ENCODE peak calls at places on chromosome 1, in eight cellular contexts. One of them, this sample, is unnamed.

GRCh38 chr1:201876148-201876547 is 12.6 kb upstream of the SHISA4 start:
- DNase-seq in SK-N-SH: no peak
- DNase-seq in stomach: no peak
- DNase-seq in GM12878: no peak
- DNase-seq in sigmoid colon: no peak
- DNase-seq in A549: no peak
- DNase-seq in ovary: no peak
- DNase-seq in tibial nerve: no peak
- DNase-seq in this sample: no peak

GRCh38 chr1:2015383-2015735 is 3.8 kb upstream of the GABRD start:
- DNase-seq in SK-N-SH: no peak
- DNase-seq in A549: no peak
- DNase-seq in tibial nerve: no peak
- DNase-seq in GM12878: no peak
- DNase-seq in ovary: no peak
- DNase-seq in sigmoid colon: no peak
- DNase-seq in stomach: no peak
- DNase-seq in this sample: no peak

GRCh38 chr1:157363660-157364140 is 188.6 kb downstream of the FCRL5 start:
- DNase-seq in A549: peak
- DNase-seq in GM12878: peak
- DNase-seq in tibial nerve: no peak
- DNase-seq in sigmoid colon: no peak
- DNase-seq in stomach: peak
- DNase-seq in SK-N-SH: peak
- DNase-seq in ovary: no peak
- DNase-seq in this sample: no peak

GRCh38 chr1:204446413-204447111 is 34.9 kb upstream of the PPP1R15B start:
- DNase-seq in sigmoid colon: peak
- DNase-seq in tibial nerve: no peak
- DNase-seq in stomach: peak
- DNase-seq in SK-N-SH: peak
- DNase-seq in ovary: peak
- DNase-seq in A549: peak
- DNase-seq in GM12878: no peak
- DNase-seq in this sample: no peak

GRCh38 chr1:119771016-119771415 is 2.3 kb upstream of the HMGCS2 start:
- DNase-seq in tibial nerve: no peak
- DNase-seq in ovary: no peak
- DNase-seq in SK-N-SH: peak
- DNase-seq in stomach: no peak
- DNase-seq in GM12878: no peak
- DNase-seq in A549: no peak
- DNase-seq in sigmoid colon: no peak
- DNase-seq in this sample: no peak

GRCh38 chr1:160400646-160401486 is 502 bp downstream of the VANGL2 start:
- DNase-seq in ovary: peak
- DNase-seq in tibial nerve: no peak
- DNase-seq in sigmoid colon: no peak
- DNase-seq in SK-N-SH: peak
- DNase-seq in A549: no peak
- DNase-seq in GM12878: no peak
- DNase-seq in stomach: no peak
- DNase-seq in this sample: no peak

GRCh38 chr1:174963547-174964125 is 36.1 kb upstream of the CACYBP start:
- DNase-seq in stomach: no peak
- DNase-seq in sigmoid colon: no peak
- DNase-seq in GM12878: no peak
- DNase-seq in tibial nerve: no peak
- DNase-seq in SK-N-SH: no peak
- DNase-seq in A549: no peak
- DNase-seq in ovary: no peak
- DNase-seq in this sample: no peak

GRCh38 chr1:1371741-1372711 is 3.0 kb downstream of the AURKAIP1 start:
- DNase-seq in tibial nerve: no peak
- DNase-seq in GM12878: no peak
- DNase-seq in SK-N-SH: peak
- DNase-seq in stomach: peak
- DNase-seq in A549: peak
- DNase-seq in sigmoid colon: peak
- DNase-seq in ovary: peak
- DNase-seq in this sample: peak

GRCh38 chr1:52925571-52926005 is 1.5 kb upstream of the SCP2 start:
- DNase-seq in ovary: peak
- DNase-seq in sigmoid colon: no peak
- DNase-seq in stomach: no peak
- DNase-seq in GM12878: no peak
- DNase-seq in tibial nerve: no peak
- DNase-seq in A549: no peak
- DNase-seq in SK-N-SH: no peak
- DNase-seq in this sample: no peak

GRCh38 chr1:21157868-21158267 is 18.8 kb downstream of the EIF4G3 start:
- DNase-seq in tibial nerve: no peak
- DNase-seq in stomach: no peak
- DNase-seq in sigmoid colon: no peak
- DNase-seq in A549: no peak
- DNase-seq in ovary: no peak
- DNase-seq in GM12878: no peak
- DNase-seq in SK-N-SH: no peak
- DNase-seq in this sample: no peak

GRCh38 chr1:116532698-116533424 is 38.0 kb downstream of the CD58 start:
- DNase-seq in stomach: no peak
- DNase-seq in GM12878: no peak
- DNase-seq in ovary: no peak
- DNase-seq in tibial nerve: no peak
- DNase-seq in SK-N-SH: no peak
- DNase-seq in A549: no peak
- DNase-seq in sigmoid colon: no peak
- DNase-seq in this sample: no peak

GRCh38 chr1:86714159-86714558 is 9.8 kb downstream of the SH3GLB1 start:
- DNase-seq in stomach: no peak
- DNase-seq in ovary: no peak
- DNase-seq in GM12878: no peak
- DNase-seq in sigmoid colon: no peak
- DNase-seq in A549: no peak
- DNase-seq in tibial nerve: no peak
- DNase-seq in SK-N-SH: no peak
- DNase-seq in this sample: no peak

GRCh38 chr1:228158690-228159665 is 6.6 kb upstream of the IBA57 start:
- DNase-seq in A549: no peak
- DNase-seq in GM12878: no peak
- DNase-seq in ovary: no peak
- DNase-seq in tibial nerve: no peak
- DNase-seq in SK-N-SH: no peak
- DNase-seq in stomach: no peak
- DNase-seq in sigmoid colon: no peak
- DNase-seq in this sample: no peak

GRCh38 chr1:116133696-116134095 is 22.5 kb downstream of the MAB21L3 start:
- DNase-seq in tibial nerve: no peak
- DNase-seq in SK-N-SH: no peak
- DNase-seq in A549: no peak
- DNase-seq in GM12878: no peak
- DNase-seq in sigmoid colon: no peak
- DNase-seq in ovary: no peak
- DNase-seq in stomach: no peak
- DNase-seq in this sample: no peak

GRCh38 chr1:214658785-214659184 is 55.8 kb downstream of the CENPF start:
- DNase-seq in GM12878: no peak
- DNase-seq in stomach: no peak
- DNase-seq in SK-N-SH: no peak
- DNase-seq in sigmoid colon: no peak
- DNase-seq in tibial nerve: no peak
- DNase-seq in A549: peak
- DNase-seq in ovary: no peak
- DNase-seq in this sample: no peak

GRCh38 chr1:109632671-109633346 is 13.2 kb downstream of the AMPD2 start:
- DNase-seq in ovary: peak
- DNase-seq in SK-N-SH: peak
- DNase-seq in tibial nerve: no peak
- DNase-seq in sigmoid colon: no peak
- DNase-seq in stomach: peak
- DNase-seq in A549: no peak
- DNase-seq in GM12878: no peak
- DNase-seq in this sample: peak

GRCh38 chr1:229432905-229433304 is 989 bp downstream of the ACTA1 start:
- DNase-seq in sigmoid colon: no peak
- DNase-seq in A549: no peak
- DNase-seq in stomach: no peak
- DNase-seq in ovary: no peak
- DNase-seq in SK-N-SH: no peak
- DNase-seq in tibial nerve: no peak
- DNase-seq in GM12878: no peak
- DNase-seq in this sample: no peak

GRCh38 chr1:229428256-229428655 is 5.6 kb downstream of the ACTA1 start:
- DNase-seq in stomach: no peak
- DNase-seq in tibial nerve: no peak
- DNase-seq in ovary: no peak
- DNase-seq in SK-N-SH: no peak
- DNase-seq in GM12878: no peak
- DNase-seq in A549: no peak
- DNase-seq in sigmoid colon: no peak
- DNase-seq in this sample: no peak

GRCh38 chr1:229431270-229432115 is 2.4 kb downstream of the ACTA1 start:
- DNase-seq in tibial nerve: no peak
- DNase-seq in SK-N-SH: no peak
- DNase-seq in sigmoid colon: no peak
- DNase-seq in GM12878: no peak
- DNase-seq in ovary: no peak
- DNase-seq in stomach: no peak
- DNase-seq in A549: no peak
- DNase-seq in this sample: no peak

GRCh38 chr1:229432116-229432461 is 1.8 kb downstream of the ACTA1 start:
- DNase-seq in tibial nerve: no peak
- DNase-seq in SK-N-SH: no peak
- DNase-seq in GM12878: no peak
- DNase-seq in stomach: no peak
- DNase-seq in A549: no peak
- DNase-seq in ovary: no peak
- DNase-seq in sigmoid colon: no peak
- DNase-seq in this sample: no peak

DNA sequence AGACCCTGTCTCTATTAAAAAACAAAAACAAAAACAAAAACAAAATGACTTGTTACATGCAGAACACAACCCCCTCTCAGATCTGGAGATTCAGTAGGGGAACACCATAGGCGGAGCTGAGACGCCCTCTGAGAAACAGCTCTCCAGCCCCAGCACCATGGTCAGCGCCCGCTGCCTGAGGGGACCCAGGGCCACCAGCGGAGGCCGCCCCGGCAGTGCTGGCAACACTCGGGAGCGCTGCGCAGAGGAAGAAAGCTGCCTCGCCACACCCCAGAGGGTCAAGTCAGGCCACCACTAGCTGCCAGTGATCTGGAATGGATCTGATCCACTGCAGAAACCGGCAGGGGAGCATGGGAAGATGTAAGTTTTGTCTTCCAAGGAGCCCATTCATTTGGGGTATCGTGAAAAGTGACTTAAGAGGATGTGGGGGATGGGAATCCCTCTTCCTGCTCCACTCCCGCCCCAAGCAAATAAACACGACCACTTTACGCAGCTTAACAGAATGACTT is 3.1 kb downstream of the ACTA1 start:
- DNase-seq in sigmoid colon: no peak
- DNase-seq in SK-N-SH: no peak
- DNase-seq in ovary: no peak
- DNase-seq in stomach: peak
- DNase-seq in tibial nerve: peak
- DNase-seq in A549: no peak
- DNase-seq in GM12878: no peak
- DNase-seq in this sample: no peak
- TF ChIP-seq EP300 in sigmoid colon: no peak
- TF ChIP-seq EP300 in SK-N-SH: no peak
- TF ChIP-seq EP300 in ovary: no peak
- TF ChIP-seq EP300 in stomach: no peak
- TF ChIP-seq EP300 in tibial nerve: no peak
- TF ChIP-seq EP300 in A549: no peak
- TF ChIP-seq EP300 in GM12878: no peak
- TF ChIP-seq EP300 in this sample: no peak

DNA sequence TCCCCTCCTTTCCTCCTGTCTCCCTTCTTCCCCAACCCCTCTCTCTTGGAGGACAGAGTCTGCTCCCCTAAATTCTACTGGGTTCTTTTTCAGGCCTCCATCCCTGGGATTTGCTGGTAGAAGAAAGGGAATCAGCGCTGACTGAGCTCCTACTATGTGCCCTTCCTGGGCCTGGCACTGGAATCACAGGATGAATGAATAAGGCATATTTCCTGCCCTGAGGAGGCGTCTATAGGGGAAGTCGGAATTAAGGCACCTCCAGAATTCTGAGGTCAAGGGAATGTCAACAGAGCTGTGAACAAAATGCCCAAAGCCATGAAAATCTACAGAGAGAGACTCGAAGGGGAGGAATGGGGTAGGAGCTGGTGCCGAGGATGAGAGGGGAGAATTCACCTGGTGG is 17.4 kb upstream of the BTG2 start:
- DNase-seq in tibial nerve: no peak
- DNase-seq in stomach: no peak
- DNase-seq in SK-N-SH: no peak
- DNase-seq in sigmoid colon: no peak
- DNase-seq in A549: no peak
- DNase-seq in GM12878: no peak
- DNase-seq in ovary: no peak
- DNase-seq in this sample: no peak
- H3K4me3 ChIP-seq in tibial nerve: no peak
- H3K4me3 ChIP-seq in stomach: no peak
- H3K4me3 ChIP-seq in SK-N-SH: no peak
- H3K4me3 ChIP-seq in sigmoid colon: no peak
- H3K4me3 ChIP-seq in A549: no peak
- H3K4me3 ChIP-seq in GM12878: peak
- H3K4me3 ChIP-seq in ovary: no peak
- H3K4me3 ChIP-seq in this sample: no peak

GRCh38 chr1:64293820-64294219 is 90.4 kb downstream of the UBE2U start:
- DNase-seq in A549: no peak
- DNase-seq in stomach: no peak
- DNase-seq in SK-N-SH: no peak
- DNase-seq in sigmoid colon: no peak
- DNase-seq in tibial nerve: no peak
- DNase-seq in GM12878: no peak
- DNase-seq in ovary: no peak
- DNase-seq in this sample: no peak
- TF ChIP-seq CTCF in A549: no peak
- TF ChIP-seq CTCF in stomach: no peak
- TF ChIP-seq CTCF in SK-N-SH: no peak
- TF ChIP-seq CTCF in sigmoid colon: no peak
- TF ChIP-seq CTCF in tibial nerve: no peak
- TF ChIP-seq CTCF in GM12878: no peak
- TF ChIP-seq CTCF in ovary: no peak
- TF ChIP-seq CTCF in this sample: no peak

DNA sequence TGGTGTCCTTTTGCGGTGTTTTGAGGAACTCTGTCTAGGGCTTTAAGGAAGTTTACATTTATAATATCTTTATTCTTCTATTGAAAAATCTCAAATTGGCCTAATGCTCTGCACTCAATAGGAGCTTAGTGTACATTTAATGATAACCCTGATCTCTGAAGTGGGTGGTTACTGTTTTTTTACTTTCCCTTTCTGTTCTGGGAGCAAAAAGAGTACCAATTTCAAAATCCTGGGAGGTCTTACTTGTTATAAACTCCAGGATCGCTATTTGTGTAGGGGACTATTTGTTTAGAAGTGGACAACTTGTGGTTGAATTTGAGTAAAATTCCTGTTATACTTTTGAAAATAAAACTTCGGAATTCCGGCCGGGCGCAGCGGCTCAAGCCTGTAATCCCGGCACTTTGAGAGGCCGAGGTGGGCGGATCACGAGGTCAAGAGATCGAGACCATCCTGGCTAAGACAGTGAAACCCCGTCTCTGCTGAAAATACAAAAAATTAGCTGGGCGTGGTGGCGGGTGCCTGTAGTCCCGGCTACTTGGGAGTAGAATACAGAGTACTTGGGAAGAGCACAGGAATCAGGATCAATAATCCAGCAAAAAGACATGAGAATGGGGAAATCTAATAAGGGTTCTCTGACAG is 1.1 kb downstream of the C4BPB start:
- DNase-seq in stomach: no peak
- DNase-seq in tibial nerve: no peak
- DNase-seq in SK-N-SH: no peak
- DNase-seq in sigmoid colon: no peak
- DNase-seq in GM12878: no peak
- DNase-seq in ovary: no peak
- DNase-seq in A549: no peak
- DNase-seq in this sample: no peak
- TF ChIP-seq EP300 in stomach: no peak
- TF ChIP-seq EP300 in tibial nerve: no peak
- TF ChIP-seq EP300 in SK-N-SH: no peak
- TF ChIP-seq EP300 in sigmoid colon: no peak
- TF ChIP-seq EP300 in GM12878: no peak
- TF ChIP-seq EP300 in ovary: no peak
- TF ChIP-seq EP300 in A549: no peak
- TF ChIP-seq EP300 in this sample: no peak